ENCODE peak calls at places on chromosome 10, in ten cellular contexts. D is activated CD4-positive, alpha-beta T cell treated with anti-CD3 and anti-CD28 coated beads, Interleukin-2, amount 50 U/mL, for 4 hours; L is stimulated activated CD4-positive, alpha-beta T cell treated with anti-CD3 and anti-CD28 coated beads, Interleukin-1b, Interleukin-23, amount 100 ng/mL, for 24 hours; H is Calu3; G is psoas muscle; X is choroid plexus epithelial cell; T is neural crest cell; O is T-cell; R is caudate nucleus; S is Caki2. F is an unnamed sample.

GRCh38 chr10:100766693-100767427 is 21.5 kb downstream of the PAX2 start:
- DNase-seq in X (no peak), S (no peak), H (no peak), G (no peak), L (no peak), T (no peak), D (no peak), O (no peak), R (no peak), F (no peak)

GRCh38 chr10:99658622-99659030 is 683 bp upstream of the ENTPD7 start:
- DNase-seq in T (peak; percentile 4), L (peak; percentile 47), R (no peak), G (peak; percentile 61), O (no peak), D (peak; percentile 52), S (peak; percentile 55), X (peak; percentile 13), H (no peak), F (no peak)

GRCh38 chr10:131977323-131978096 is 4.2 kb downstream of the BNIP3 start:
- DNase-seq in O (no peak), L (no peak), G (no peak), S (peak; percentile 79), T (no peak), X (no peak), R (no peak), D (no peak), H (no peak), F (no peak)

GRCh38 chr10:104054430-104054829 is 31.2 kb downstream of the COL17A1 start:
- DNase-seq in R (no peak), L (no peak), D (no peak), G (no peak), O (no peak), H (no peak), T (no peak), S (no peak), X (no peak), F (peak; percentile 18)

GRCh38 chr10:3107426-3107961 is 40.1 kb downstream of the PFKP start:
- DNase-seq in R (peak; percentile 53), G (peak; percentile 95), T (no peak), S (peak; percentile 99), X (peak; percentile 90), O (no peak), H (peak; percentile 86), D (no peak), L (no peak), F (peak; percentile 92)

GRCh38 chr10:117503886-117504205 is 38.7 kb upstream of the EMX2 start:
- DNase-seq in R (no peak), G (no peak), T (no peak), D (no peak), X (no peak), O (no peak), H (no peak), S (no peak), L (no peak), F (no peak)

GRCh38 chr10:113765910-113766309 is 14.4 kb downstream of the PLEKHS1 start:
- DNase-seq in R (no peak), H (no peak), L (no peak), G (no peak), O (no peak), T (no peak), D (no peak), X (no peak), S (no peak), F (no peak)

GRCh38 chr10:86946215-86947170 is 10.9 kb downstream of the MMRN2 start:
- DNase-seq in R (no peak), X (no peak), H (no peak), L (no peak), S (no peak), O (no peak), D (no peak), G (peak; percentile 67), T (no peak), F (no peak)

GRCh38 chr10:110357871-110358270 is 53.2 kb upstream of the SMNDC1 start:
- DNase-seq in T (no peak), H (no peak), G (no peak), X (no peak), O (no peak), D (no peak), L (no peak), S (no peak), R (no peak), F (no peak)

GRCh38 chr10:88395677-88396076 is 187.4 kb downstream of the RNLS start:
- DNase-seq in S (no peak), O (no peak), T (no peak), H (no peak), D (no peak), R (no peak), G (no peak), X (peak; percentile 36), L (no peak), F (no peak)

GRCh38 chr10:119620241-119620753 is 23.5 kb upstream of the TIAL1 start:
- DNase-seq in L (no peak), G (no peak), X (peak; percentile 35), S (peak; percentile 58), T (no peak), O (no peak), R (no peak), H (no peak), D (no peak), F (no peak)

GRCh38 chr10:85224366-85224960 is 896.1 kb downstream of the CCSER2 start:
- DNase-seq in T (no peak), X (no peak), H (no peak), D (no peak), G (no peak), O (no peak), S (no peak), L (no peak), R (no peak), F (no peak)

GRCh38 chr10:127163632-127164031 is 32.8 kb downstream of the INSYN2A start:
- DNase-seq in G (no peak), L (no peak), X (peak; percentile 15), D (no peak), S (no peak), T (no peak), H (no peak), O (no peak), R (no peak), F (no peak)

GRCh38 chr10:98472171-98472570 is 25.4 kb upstream of the HPS1 start:
- DNase-seq in G (no peak), R (no peak), T (no peak), O (no peak), H (no peak), L (no peak), S (no peak), D (no peak), X (no peak), F (no peak)

GRCh38 chr10:125160856-125161569 is 650 bp upstream of the CTBP2 start:
- DNase-seq in L (no peak), T (peak; percentile 70), G (peak; percentile 89), H (peak; percentile 81), S (peak; percentile 88), X (peak; percentile 83), D (no peak), O (no peak), R (peak; percentile 52), F (peak; percentile 50)

GRCh38 chr10:15658099-15658702 is 61.5 kb downstream of the ITGA8 start:
- DNase-seq in G (no peak), R (no peak), D (no peak), H (no peak), L (no peak), X (no peak), T (no peak), S (no peak), O (no peak), F (no peak)